ENCODE peak calls at places on chromosomes 11 and 22, in six cellular contexts. I, G, L, K, E and M are unnamed samples.

GRCh38 chr11:95592455-95592854 is 197.1 kb downstream of the FAM76B start:
- DNase-seq in K (no peak), I (no peak), E (no peak), G (peak), L (no peak), M (no peak)

GRCh38 chr11:57477507-57478189 is 17.3 kb downstream of the RTN4RL2 start:
- DNase-seq in L (no peak), G (no peak), K (no peak), I (no peak), E (peak), M (no peak)

GRCh38 chr11:110294509-110294908 is 1.9 kb downstream of the RDX start:
- DNase-seq in E (no peak), G (no peak), I (no peak), L (no peak), K (no peak), M (no peak)

GRCh38 chr11:27319065-27319464 is 44.0 kb downstream of the CCDC34 start:
- DNase-seq in E (no peak), K (no peak), I (no peak), G (peak), L (no peak), M (peak)

GRCh38 chr11:19232910-19233503 is 7.7 kb downstream of the E2F8 start:
- DNase-seq in K (no peak), G (peak), L (no peak), E (no peak), I (no peak), M (peak)

GRCh38 chr11:99822846-99823565 is 802.3 kb downstream of the CNTN5 start:
- DNase-seq in I (no peak), E (no peak), K (no peak), L (no peak), G (no peak), M (no peak)

GRCh38 chr11:74182635-74183034 is 11.5 kb downstream of the PPME1 start:
- DNase-seq in L (no peak), E (no peak), I (no peak), K (no peak), G (no peak), M (no peak)

GRCh38 chr22:43378011-43378704 is 33.7 kb upstream of the MPPED1 start:
- DNase-seq in K (no peak), E (peak), G (peak), I (no peak), L (no peak), M (no peak)

GRCh38 chr22:27992294-27993165 is 73.5 kb upstream of the PITPNB start:
- DNase-seq in I (no peak), G (no peak), L (peak), K (no peak), E (no peak), M (no peak)

GRCh38 chr22:46666577-46667244 is 46.5 kb downstream of the GRAMD4 start:
- DNase-seq in I (no peak), E (no peak), G (no peak), K (no peak), L (peak), M (no peak)

GRCh38 chr22:46664301-46664855 is 44.2 kb downstream of the GRAMD4 start:
- DNase-seq in L (no peak), E (no peak), K (no peak), I (no peak), G (no peak), M (no peak)

GRCh38 chr22:46663436-46664100 is 43.4 kb downstream of the GRAMD4 start:
- DNase-seq in L (no peak), I (no peak), G (no peak), E (no peak), K (no peak), M (no peak)

GRCh38 chr22:46665751-46666280 is 45.6 kb downstream of the GRAMD4 start:
- DNase-seq in I (no peak), K (no peak), G (no peak), E (no peak), L (peak), M (no peak)

GRCh38 chr22:46665151-46665695 is 45.0 kb downstream of the GRAMD4 start:
- DNase-seq in L (no peak), K (no peak), G (no peak), I (no peak), E (no peak), M (no peak)
- TF ChIP-seq CTCF in L (no peak), K (no peak), G (no peak), I (no peak), E (no peak), M (no peak)

GRCh38 chr11:115656684-115657083 is 152.5 kb upstream of the CADM1 start:
- DNase-seq in K (no peak), I (no peak), E (peak), L (peak), G (no peak), M (no peak)

GRCh38 chr11:115659061-115659963 is 155.1 kb upstream of the CADM1 start:
- DNase-seq in K (peak), E (no peak), G (no peak), I (no peak), L (no peak), M (no peak)

GRCh38 chr11:115657586-115657985 is 153.4 kb upstream of the CADM1 start:
- DNase-seq in G (no peak), I (no peak), L (no peak), E (no peak), K (no peak), M (no peak)

GRCh38 chr11:115663790-115664189 is 159.6 kb upstream of the CADM1 start:
- DNase-seq in E (no peak), K (peak), L (no peak), G (no peak), I (no peak), M (no peak)

GRCh38 chr11:115660072-115660805 is 156.0 kb upstream of the CADM1 start:
- DNase-seq in I (no peak), L (no peak), E (no peak), K (no peak), G (no peak), M (no peak)
- H3K4me3 ChIP-seq in I (no peak), L (no peak), E (no peak), K (no peak), G (no peak), M (no peak)

DNA sequence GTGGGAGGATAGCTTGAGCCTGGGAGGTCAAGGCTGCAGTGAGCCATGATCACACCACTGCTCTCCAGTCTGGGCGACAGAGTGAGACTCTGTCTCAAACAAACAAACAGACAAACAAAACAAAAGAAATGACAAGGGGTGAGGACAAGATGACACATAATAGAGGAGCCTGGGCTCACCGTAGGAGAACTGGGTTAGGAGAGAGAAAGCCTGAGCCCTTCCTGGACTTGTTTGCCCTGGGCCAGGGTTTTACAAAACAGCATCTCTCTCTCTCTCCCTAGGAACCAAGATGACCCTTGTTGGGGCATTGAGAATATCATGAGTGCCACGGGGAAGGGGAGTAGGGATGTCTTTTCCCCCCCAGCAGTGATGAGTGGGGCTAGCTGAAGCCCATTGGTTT is 15.7 kb downstream of the ROBO3 start:
- DNase-seq in G (no peak), K (no peak), E (no peak), L (no peak), I (no peak), M (no peak)
- TF ChIP-seq CTCF in G (no peak), K (no peak), E (no peak), L (no peak), I (no peak), M (no peak)

DNA sequence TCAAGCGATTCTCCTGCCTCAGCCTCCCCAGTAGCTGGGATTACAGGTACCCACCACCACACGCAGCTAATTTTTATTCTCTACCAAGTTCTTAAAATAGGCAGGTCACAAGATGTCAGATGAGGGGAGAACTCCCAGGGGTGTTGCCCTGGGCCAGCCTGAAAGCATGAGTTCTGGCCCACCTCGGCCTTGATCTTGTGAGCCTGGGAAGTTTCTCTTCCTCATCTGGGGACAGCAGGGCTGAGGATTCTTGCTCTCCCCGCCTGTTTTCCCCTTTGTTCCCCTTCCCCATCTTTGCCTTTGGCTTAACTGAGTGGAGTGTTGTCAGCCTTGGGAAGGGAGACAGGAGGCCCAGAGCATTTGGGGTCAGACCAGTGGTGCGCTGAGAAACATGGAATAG is 3.5 kb downstream of the PDXP start:
- DNase-seq in K (no peak), G (no peak), I (no peak), E (no peak), L (no peak), M (no peak)
- H3K4me3 ChIP-seq in K (no peak), G (no peak), I (no peak), E (no peak), L (no peak), M (no peak)

GRCh38 chr22:37014835-37015586 is 4.2 kb downstream of the TST start:
- DNase-seq in L (peak), K (no peak), E (no peak), I (no peak), G (peak), M (no peak)
- TF ChIP-seq CTCF in L (no peak), K (no peak), E (no peak), I (no peak), G (no peak), M (no peak)

GRCh38 chr11:703515-703914 is 2.5 kb upstream of the EPS8L2 start:
- DNase-seq in E (no peak), K (no peak), L (no peak), I (no peak), G (no peak), M (no peak)
- H3K4me3 ChIP-seq in E (no peak), K (no peak), L (no peak), I (no peak), G (no peak), M (no peak)